ENCODE peak calls at places on chromosomes 12 and 14, in nine cellular contexts. M, E, R, Y, U, L, Z, N and T are unnamed samples.
A peak's percentile ranks its signal among the peaks of the same experiment; 100 is the strongest.

GRCh38 chr14:102052522-102052921 is 34.3 kb downstream of the HSP90AA1 start:
- DNase-seq in Y (no peak), L (no peak), Z (no peak), U (no peak), E (no peak), R (no peak), M (no peak), N (no peak), T (no peak)

GRCh38 chr14:39107624-39108023 is 4.6 kb upstream of the SEC23A start:
- DNase-seq in U (no peak), M (no peak), Z (no peak), E (no peak), L (no peak), N (peak; percentile 35), Y (no peak), R (no peak), T (peak; percentile 52)

GRCh38 chr14:87813691-87814090 is 179.3 kb downstream of the GALC start:
- DNase-seq in R (no peak), E (no peak), Y (no peak), Z (no peak), U (no peak), M (no peak), L (no peak), N (no peak), T (no peak)

GRCh38 chr14:56490379-56490778 is 89.2 kb upstream of the TMEM260 start:
- DNase-seq in E (no peak), Z (no peak), L (no peak), R (no peak), N (peak; percentile 41), Y (no peak), M (no peak), U (no peak), T (no peak)

GRCh38 chr14:106876711-106877110 is 1350.3 kb downstream of the TMEM121 start:
- DNase-seq in N (no peak), L (no peak), R (no peak), E (no peak), U (no peak), Y (no peak), Z (no peak), M (no peak), T (no peak)

GRCh38 chr12:97151481-97151880 is 244.4 kb downstream of the NEDD1 start:
- DNase-seq in E (no peak), Y (no peak), M (no peak), N (no peak), R (no peak), Z (no peak), U (no peak), L (no peak), T (no peak)

GRCh38 chr12:121430821-121431415 is 31.0 kb downstream of the RNF34 start:
- DNase-seq in Z (no peak), Y (no peak), N (no peak), L (no peak), U (no peak), E (no peak), R (no peak), M (no peak), T (no peak)

GRCh38 chr12:69991683-69992297 is 166.8 kb downstream of the MYRFL start:
- DNase-seq in E (no peak), N (no peak), R (no peak), Y (no peak), Z (no peak), U (no peak), M (no peak), L (no peak), T (no peak)

GRCh38 chr14:67950386-67950785 is 130.8 kb downstream of the RAD51B start:
- DNase-seq in L (no peak), Y (no peak), R (no peak), U (no peak), Z (no peak), M (no peak), N (no peak), E (no peak), T (no peak)

GRCh38 chr12:65613692-65614091 is 210.6 kb upstream of the HMGA2 start:
- DNase-seq in Z (no peak), U (no peak), N (no peak), M (no peak), L (no peak), Y (no peak), R (no peak), E (no peak), T (no peak)

GRCh38 chr12:49364989-49365388 is 2.3 kb upstream of the SPATS2 start:
- DNase-seq in U (no peak), E (no peak), M (no peak), Y (no peak), R (no peak), N (peak; percentile 66), Z (no peak), L (no peak), T (no peak)

GRCh38 chr12:120539303-120539702 is 5.1 kb downstream of the RNF10 start:
- DNase-seq in Y (no peak), U (no peak), R (no peak), N (peak; percentile 37), Z (no peak), L (no peak), M (no peak), E (no peak), T (no peak)

GRCh38 chr14:93003945-93004698 is 81.2 kb downstream of the CHGA start:
- DNase-seq in M (no peak), U (no peak), N (no peak), Y (no peak), R (no peak), L (no peak), E (no peak), Z (no peak), T (no peak)

GRCh38 chr12:83052890-83053541 is 366.3 kb downstream of the TMTC2 start:
- DNase-seq in E (no peak), R (no peak), M (no peak), Y (no peak), Z (no peak), N (no peak), U (no peak), L (no peak), T (no peak)

GRCh38 chr12:108730337-108731104 is 797 bp downstream of the CORO1C start:
- DNase-seq in M (peak; percentile 50), L (peak; percentile 65), U (peak; percentile 42), R (peak; percentile 87), Y (peak; percentile 81), E (no peak), Z (no peak), N (peak; percentile 77), T (no peak)

GRCh38 chr12:100573499-100574261 is at the start of gene GAS2L3:
- DNase-seq in Z (no peak), L (peak; percentile 94), U (peak; percentile 86), M (peak; percentile 58), R (peak; percentile 92), N (peak; percentile 71), Y (peak; percentile 92), E (peak; percentile 38), T (peak; percentile 42)

GRCh38 chr12:101021911-101022388 is 188.1 kb downstream of the SLC5A8 start:
- DNase-seq in L (no peak), U (no peak), Z (no peak), R (no peak), M (no peak), N (peak; percentile 85), Y (no peak), E (peak; percentile 95), T (no peak)

GRCh38 chr12:77924703-77925102 is 94.0 kb downstream of the NAV3 start:
- DNase-seq in N (peak; percentile 73), L (no peak), E (no peak), U (no peak), Z (no peak), R (no peak), M (no peak), Y (no peak), T (no peak)

GRCh38 chr12:49336645-49337584 is at the start of gene C1QL4:
- DNase-seq in N (peak; percentile 40), M (peak; percentile 95), L (peak; percentile 95), U (peak; percentile 98), E (no peak), Y (peak; percentile 87), R (peak; percentile 90), Z (no peak), T (peak; percentile 98)

DNA sequence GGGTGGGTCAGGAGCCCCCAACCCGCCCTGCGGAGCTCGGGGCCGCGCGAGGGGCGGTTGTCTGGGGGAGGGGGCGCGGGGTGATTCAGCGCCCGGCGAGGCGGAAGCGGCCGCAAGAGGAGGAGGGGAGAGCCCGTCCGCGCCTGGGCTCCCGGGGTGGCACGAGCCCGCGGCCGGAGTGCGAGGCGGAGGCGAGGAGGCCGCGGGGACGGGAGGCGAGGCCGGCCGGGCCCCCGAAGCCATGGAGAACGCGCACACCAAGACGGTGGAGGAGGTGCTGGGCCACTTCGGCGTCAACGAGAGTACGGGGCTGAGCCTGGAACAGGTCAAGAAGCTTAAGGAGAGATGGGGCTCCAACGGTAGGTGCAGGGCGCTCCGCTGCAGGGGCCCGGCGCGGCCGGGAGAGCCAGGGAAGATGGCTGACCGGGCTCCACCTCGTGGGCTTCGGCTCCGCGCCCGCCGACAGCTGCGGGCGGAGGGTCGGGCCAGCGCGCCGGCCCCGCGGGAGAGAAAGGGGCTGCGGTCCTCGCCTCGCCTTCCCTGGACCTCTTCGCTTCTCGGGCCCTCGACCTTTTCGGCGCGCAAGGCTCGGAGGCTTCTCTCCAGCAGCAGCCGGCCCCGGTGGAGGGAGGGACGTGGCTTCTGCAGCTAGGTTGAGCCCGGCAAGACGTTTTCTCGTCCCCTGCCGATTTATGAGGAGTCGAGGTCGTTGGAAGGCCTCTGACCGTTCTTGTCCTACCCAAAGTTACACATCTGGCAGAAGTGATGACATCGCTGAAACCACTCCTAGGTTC is 699 bp downstream of the ATP2A2 start:
- DNase-seq in L (peak; percentile 64), R (peak; percentile 77), U (peak; percentile 60), E (no peak), N (peak; percentile 34), Y (peak; percentile 66), M (peak; percentile 63), Z (no peak), T (no peak)
- TF ChIP-seq CTCF in L (no peak), R (no peak), U (no peak), E (no peak), N (no peak), Y (no peak), M (no peak), Z (no peak), T (no peak)

DNA sequence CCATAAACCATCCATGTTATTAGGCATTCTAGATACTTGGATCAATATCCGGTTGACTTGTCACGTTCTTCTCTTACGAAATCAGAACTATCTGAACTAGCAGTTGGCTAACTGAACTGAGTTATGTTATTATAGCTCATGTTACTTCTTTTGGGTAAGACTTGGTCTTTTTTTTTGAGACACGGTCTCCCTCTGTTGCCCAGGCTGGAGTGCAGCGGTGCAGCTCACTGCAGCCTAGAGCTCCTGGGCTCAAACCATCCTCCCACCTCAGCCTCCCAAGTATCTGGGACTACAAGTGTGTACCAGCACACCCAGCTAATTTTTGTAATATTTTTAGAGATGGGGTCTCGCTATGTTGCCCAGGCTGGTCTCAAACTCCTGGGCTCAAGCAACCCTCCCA is 178.7 kb downstream of the PRKCH start:
- DNase-seq in M (no peak), N (no peak), L (no peak), R (no peak), E (no peak), Y (no peak), U (no peak), Z (no peak), T (no peak)
- TF ChIP-seq CTCF in M (no peak), N (no peak), L (no peak), R (no peak), E (no peak), Y (no peak), U (no peak), Z (no peak), T (no peak)

GRCh38 chr12:113647048-113647447 is 175.4 kb upstream of the LHX5 start:
- DNase-seq in N (no peak), M (no peak), R (no peak), U (peak; percentile 28), Y (no peak), E (no peak), L (peak; percentile 40), Z (no peak), T (no peak)
- TF ChIP-seq CTCF in N (peak; percentile 69), M (no peak), R (no peak), U (no peak), Y (no peak), E (no peak), L (peak; percentile 54), Z (no peak), T (peak; percentile 37)

GRCh38 chr12:48183091-48183875 is at the start of gene CCDC184:
- DNase-seq in E (no peak), Y (peak; percentile 74), R (peak; percentile 87), Z (no peak), U (peak; percentile 70), N (peak; percentile 75), M (peak; percentile 69), L (peak; percentile 58), T (peak; percentile 41)
- TF ChIP-seq CTCF in E (peak; percentile 60), Y (no peak), R (peak; percentile 41), Z (peak; percentile 29), U (peak; percentile 58), N (peak; percentile 67), M (no peak), L (no peak), T (no peak)